ENCODE peak calls at places on chromosomes 1 and 21, in nine cellular contexts. T is fibroblast of villous mesenchyme; O is uterus; C is esophagus muscularis mucosa; A is body of pancreas; W is posterior vena cava; X is Right ventricle myocardium superior; N is activated CD4-positive, alpha-beta T cell treated with anti-CD3 and anti-CD28 coated beads for 24 hours; D is ovary. Z is an unnamed sample.

GRCh38 chr1:72177711-72178110 is 104.6 kb downstream of the NEGR1 start:
- DNase-seq in T (peak), O (no peak), C (no peak), A (no peak), W (no peak), X (no peak), N (no peak), D (no peak), Z (no peak)

GRCh38 chr1:41282679-41283317 is 40.7 kb upstream of the SCMH1 start:
- DNase-seq in T (peak), O (peak), C (no peak), A (peak), W (no peak), X (peak), N (peak), D (peak), Z (peak)

GRCh38 chr1:227938911-227939790 is 8.6 kb downstream of the WNT9A start:
- DNase-seq in T (no peak), O (peak), C (no peak), A (peak), W (peak), X (peak), N (no peak), D (no peak), Z (no peak)

GRCh38 chr1:206715552-206716518 is 31.1 kb downstream of the MAPKAPK2 start:
- DNase-seq in T (no peak), O (no peak), C (no peak), A (no peak), W (no peak), X (no peak), N (no peak), D (no peak), Z (no peak)

GRCh38 chr1:176795929-176796328 is 333.0 kb downstream of the PAPPA2 start:
- DNase-seq in T (no peak), O (no peak), C (no peak), A (no peak), W (no peak), X (no peak), N (no peak), D (no peak), Z (peak)

GRCh38 chr1:206479164-206480125 is 9.2 kb downstream of the IKBKE start:
- DNase-seq in T (peak), O (peak), C (no peak), A (peak), W (peak), X (peak), N (peak), D (peak), Z (peak)

GRCh38 chr1:153750026-153750995 is 22.5 kb downstream of the INTS3 start:
- DNase-seq in T (peak), O (peak), C (no peak), A (no peak), W (no peak), X (no peak), N (no peak), D (peak), Z (no peak)

GRCh38 chr1:29524285-29525065 is 288.2 kb downstream of the PTPRU start:
- DNase-seq in T (no peak), O (no peak), C (no peak), A (no peak), W (no peak), X (no peak), N (no peak), D (no peak), Z (no peak)

GRCh38 chr1:3707298-3707938 is 44.8 kb upstream of the CCDC27 start:
- DNase-seq in T (no peak), O (no peak), C (no peak), A (no peak), W (no peak), X (no peak), N (no peak), D (no peak), Z (no peak)

GRCh38 chr21:44365251-44365966 is 12.0 kb downstream of the TRPM2 start:
- DNase-seq in T (no peak), O (peak), C (no peak), A (no peak), W (peak), X (peak), N (no peak), D (no peak), Z (no peak)

Z was measured in left cardiac atrium.